ENCODE peak calls at places on chromosomes 11 and 22, in ten cellular contexts. V is psoas muscle; Q is naive thymus-derived CD8-positive, alpha-beta T cell; F is left cardiac atrium; Y is activated CD4-positive, alpha-beta T cell treated with anti-CD3 and anti-CD28 coated beads for 4 hours; C is HCEC 1CT; M is PC-3; O is HTR-8/SVneo; S is COR-L47; B is GM12892. D is an unnamed sample.

GRCh38 chr22:38724926-38725571 is 19.3 kb downstream of the GTPBP1 start:
- DNase-seq in V (no peak), Q (no peak), F (no peak), Y (peak), C (peak), M (peak), O (no peak), S (peak), B (no peak), D (no peak)

GRCh38 chr11:118200901-118201680 is 23.7 kb downstream of the JAML start:
- DNase-seq in V (no peak), Q (peak), F (no peak), Y (peak), C (no peak), M (no peak), O (no peak), S (no peak), B (no peak), D (no peak)

GRCh38 chr22:49307071-49307830 is 520.4 kb downstream of the BRD1 start:
- DNase-seq in V (no peak), Q (no peak), F (no peak), Y (no peak), C (no peak), M (no peak), O (no peak), S (no peak), B (no peak), D (no peak)

GRCh38 chr11:70541176-70541575 is 142.8 kb downstream of the CTTN start:
- DNase-seq in V (no peak), Q (peak), F (no peak), Y (no peak), C (no peak), M (no peak), O (no peak), S (no peak), B (no peak), D (no peak)

GRCh38 chr11:119773016-119773415 is 44.0 kb upstream of the NECTIN1 start:
- DNase-seq in V (no peak), Q (no peak), F (no peak), Y (no peak), C (no peak), M (no peak), O (no peak), S (peak), B (no peak), D (no peak)

GRCh38 chr11:21927628-21928027 is 265.3 kb upstream of the ANO5 start:
- DNase-seq in V (no peak), Q (no peak), F (no peak), Y (no peak), C (no peak), M (no peak), O (no peak), S (no peak), B (no peak), D (no peak)

GRCh38 chr11:17991799-17992433 is 20.9 kb downstream of the SERGEF start:
- DNase-seq in V (no peak), Q (peak), F (peak), Y (peak), C (peak), M (peak), O (peak), S (peak), B (peak), D (no peak)

GRCh38 chr11:74754507-74755255 is 6.0 kb downstream of the RNF169 start:
- DNase-seq in V (no peak), Q (no peak), F (no peak), Y (no peak), C (peak), M (peak), O (peak), S (no peak), B (no peak), D (peak)

GRCh38 chr22:35542157-35542971 is 1.7 kb downstream of the RASD2 start:
- DNase-seq in V (no peak), Q (no peak), F (no peak), Y (no peak), C (no peak), M (no peak), O (no peak), S (no peak), B (no peak), D (no peak)

GRCh38 chr11:33735426-33736147 is 636 bp downstream of the CD59 start:
- DNase-seq in V (no peak), Q (no peak), F (peak), Y (peak), C (peak), M (no peak), O (no peak), S (no peak), B (peak), D (no peak)

GRCh38 chr11:12009617-12010321 is 1.3 kb upstream of the DKK3 start:
- DNase-seq in V (no peak), Q (no peak), F (no peak), Y (no peak), C (no peak), M (no peak), O (no peak), S (no peak), B (no peak), D (no peak)

GRCh38 chr22:49812838-49813237 is 14.8 kb downstream of the BRD1 start:
- DNase-seq in V (no peak), Q (no peak), F (no peak), Y (no peak), C (peak), M (no peak), O (no peak), S (no peak), B (no peak), D (no peak)

GRCh38 chr11:102186836-102187235 is 76.6 kb downstream of the YAP1 start:
- DNase-seq in V (no peak), Q (no peak), F (no peak), Y (no peak), C (no peak), M (no peak), O (no peak), S (no peak), B (no peak), D (no peak)

GRCh38 chr22:29907753-29908515 is 25.0 kb downstream of the MTMR3 start:
- DNase-seq in V (peak), Q (no peak), F (peak), Y (peak), C (peak), M (peak), O (peak), S (peak), B (no peak), D (peak)

GRCh38 chr11:18221274-18221876 is 15.2 kb downstream of the SAA4 start:
- DNase-seq in V (no peak), Q (no peak), F (no peak), Y (no peak), C (no peak), M (no peak), O (no peak), S (no peak), B (no peak), D (no peak)

GRCh38 chr11:65488273-65489058 is 10.4 kb upstream of the MALAT1 start:
- DNase-seq in V (peak), Q (no peak), F (peak), Y (no peak), C (peak), M (no peak), O (no peak), S (no peak), B (no peak), D (no peak)